ENCODE peak calls at places on chromosomes 7 and 10, in eight cellular contexts. One of them, this sample, is unnamed.
A peak's percentile ranks its signal among the peaks of the same experiment; 100 is the strongest.

GRCh38 chr10:20641605-20642004 is 255.5 kb downstream of the NEBL start:
- DNase-seq in renal cortical epithelial cell: no peak
- DNase-seq in naive thymus-derived CD4-positive, alpha-beta T cell: no peak
- DNase-seq in AML-193: no peak
- DNase-seq in HEK293T: no peak
- DNase-seq in NCI-H1930: no peak
- DNase-seq in amygdala: no peak
- DNase-seq in T-helper 22 cell: no peak
- DNase-seq in this sample: no peak

GRCh38 chr10:126006906-126007305 is 110.5 kb downstream of the FANK1 start:
- DNase-seq in renal cortical epithelial cell: no peak
- DNase-seq in naive thymus-derived CD4-positive, alpha-beta T cell: no peak
- DNase-seq in AML-193: no peak
- DNase-seq in HEK293T: no peak
- DNase-seq in NCI-H1930: no peak
- DNase-seq in amygdala: no peak
- DNase-seq in T-helper 22 cell: no peak
- DNase-seq in this sample: no peak

GRCh38 chr10:117391436-117392205 is 16.4 kb upstream of the PDZD8 start:
- DNase-seq in renal cortical epithelial cell: peak; percentile 84
- DNase-seq in naive thymus-derived CD4-positive, alpha-beta T cell: no peak
- DNase-seq in AML-193: no peak
- DNase-seq in HEK293T: no peak
- DNase-seq in NCI-H1930: no peak
- DNase-seq in amygdala: no peak
- DNase-seq in T-helper 22 cell: no peak
- DNase-seq in this sample: no peak

GRCh38 chr10:102491136-102491535 is 11.4 kb downstream of the ACTR1A start:
- DNase-seq in renal cortical epithelial cell: no peak
- DNase-seq in naive thymus-derived CD4-positive, alpha-beta T cell: no peak
- DNase-seq in AML-193: no peak
- DNase-seq in HEK293T: no peak
- DNase-seq in NCI-H1930: no peak
- DNase-seq in amygdala: no peak
- DNase-seq in T-helper 22 cell: no peak
- DNase-seq in this sample: no peak

GRCh38 chr7:33862946-33863814 is 42.2 kb upstream of the BMPER start:
- DNase-seq in renal cortical epithelial cell: no peak
- DNase-seq in naive thymus-derived CD4-positive, alpha-beta T cell: no peak
- DNase-seq in AML-193: no peak
- DNase-seq in HEK293T: no peak
- DNase-seq in NCI-H1930: no peak
- DNase-seq in amygdala: peak; percentile 15
- DNase-seq in T-helper 22 cell: no peak
- DNase-seq in this sample: no peak

GRCh38 chr10:43885842-43886241 is 237.2 kb upstream of the ZNF32 start:
- DNase-seq in renal cortical epithelial cell: no peak
- DNase-seq in naive thymus-derived CD4-positive, alpha-beta T cell: no peak
- DNase-seq in AML-193: no peak
- DNase-seq in HEK293T: no peak
- DNase-seq in NCI-H1930: no peak
- DNase-seq in amygdala: no peak
- DNase-seq in T-helper 22 cell: no peak
- DNase-seq in this sample: no peak

GRCh38 chr7:86958380-86958779 is 101.1 kb downstream of the ELAPOR2 start:
- DNase-seq in renal cortical epithelial cell: no peak
- DNase-seq in naive thymus-derived CD4-positive, alpha-beta T cell: no peak
- DNase-seq in AML-193: no peak
- DNase-seq in HEK293T: no peak
- DNase-seq in NCI-H1930: no peak
- DNase-seq in amygdala: no peak
- DNase-seq in T-helper 22 cell: no peak
- DNase-seq in this sample: no peak

GRCh38 chr10:86536294-86536861 is 14.8 kb upstream of the WAPL start:
- DNase-seq in renal cortical epithelial cell: no peak
- DNase-seq in naive thymus-derived CD4-positive, alpha-beta T cell: peak; percentile 62
- DNase-seq in AML-193: no peak
- DNase-seq in HEK293T: no peak
- DNase-seq in NCI-H1930: no peak
- DNase-seq in amygdala: no peak
- DNase-seq in T-helper 22 cell: peak; percentile 29
- DNase-seq in this sample: no peak

GRCh38 chr10:119981826-119982225 is 89.3 kb downstream of the SEC23IP start:
- DNase-seq in renal cortical epithelial cell: peak; percentile 18
- DNase-seq in naive thymus-derived CD4-positive, alpha-beta T cell: no peak
- DNase-seq in AML-193: no peak
- DNase-seq in HEK293T: no peak
- DNase-seq in NCI-H1930: no peak
- DNase-seq in amygdala: no peak
- DNase-seq in T-helper 22 cell: no peak
- DNase-seq in this sample: no peak